ENCODE peak calls at places on chromosomes 16 and 17, in ten cellular contexts. One of them, this sample, is unnamed.

GRCh38 chr17:13513039-13513405 is 88.7 kb downstream of the HS3ST3A1 start:
- DNase-seq in CD8-positive, alpha-beta T cell: no peak
- DNase-seq in left ventricle myocardium inferior: no peak
- DNase-seq in body of pancreas: no peak
- DNase-seq in HFFc6: no peak
- DNase-seq in cardiac muscle cell: peak; percentile 75
- DNase-seq in heart left ventricle: peak; percentile 27
- DNase-seq in fibroblast of mammary gland: peak; percentile 72
- DNase-seq in AG09309: no peak
- DNase-seq in lung: no peak
- DNase-seq in this sample: no peak

GRCh38 chr17:58300336-58300735 is 19.6 kb upstream of the MPO start:
- DNase-seq in CD8-positive, alpha-beta T cell: no peak
- DNase-seq in left ventricle myocardium inferior: no peak
- DNase-seq in body of pancreas: no peak
- DNase-seq in HFFc6: no peak
- DNase-seq in cardiac muscle cell: no peak
- DNase-seq in heart left ventricle: no peak
- DNase-seq in fibroblast of mammary gland: no peak
- DNase-seq in AG09309: no peak
- DNase-seq in lung: no peak
- DNase-seq in this sample: no peak

GRCh38 chr16:67456383-67457140 is 24.4 kb downstream of the ATP6V0D1 start:
- DNase-seq in CD8-positive, alpha-beta T cell: no peak
- DNase-seq in left ventricle myocardium inferior: peak; percentile 72
- DNase-seq in body of pancreas: peak; percentile 60
- DNase-seq in HFFc6: peak; percentile 46
- DNase-seq in cardiac muscle cell: no peak
- DNase-seq in heart left ventricle: peak; percentile 54
- DNase-seq in fibroblast of mammary gland: peak; percentile 75
- DNase-seq in AG09309: peak; percentile 17
- DNase-seq in lung: peak; percentile 48
- DNase-seq in this sample: peak; percentile 22

GRCh38 chr17:54372071-54372720 is 528.5 kb upstream of the TOM1L1 start:
- DNase-seq in CD8-positive, alpha-beta T cell: no peak
- DNase-seq in left ventricle myocardium inferior: no peak
- DNase-seq in body of pancreas: no peak
- DNase-seq in HFFc6: no peak
- DNase-seq in cardiac muscle cell: peak; percentile 9
- DNase-seq in heart left ventricle: no peak
- DNase-seq in fibroblast of mammary gland: no peak
- DNase-seq in AG09309: no peak
- DNase-seq in lung: no peak
- DNase-seq in this sample: no peak

GRCh38 chr17:77774182-77774581 is 184.3 kb upstream of the TNRC6C start:
- DNase-seq in CD8-positive, alpha-beta T cell: no peak
- DNase-seq in left ventricle myocardium inferior: no peak
- DNase-seq in body of pancreas: no peak
- DNase-seq in HFFc6: no peak
- DNase-seq in cardiac muscle cell: no peak
- DNase-seq in heart left ventricle: no peak
- DNase-seq in fibroblast of mammary gland: no peak
- DNase-seq in AG09309: no peak
- DNase-seq in lung: no peak
- DNase-seq in this sample: no peak

GRCh38 chr17:8835106-8835505 is 32.4 kb downstream of the PIK3R6 start:
- DNase-seq in CD8-positive, alpha-beta T cell: no peak
- DNase-seq in left ventricle myocardium inferior: no peak
- DNase-seq in body of pancreas: no peak
- DNase-seq in HFFc6: no peak
- DNase-seq in cardiac muscle cell: no peak
- DNase-seq in heart left ventricle: no peak
- DNase-seq in fibroblast of mammary gland: no peak
- DNase-seq in AG09309: no peak
- DNase-seq in lung: no peak
- DNase-seq in this sample: no peak

GRCh38 chr17:80656590-80656989 is 112.0 kb downstream of the RPTOR start:
- DNase-seq in CD8-positive, alpha-beta T cell: no peak
- DNase-seq in left ventricle myocardium inferior: no peak
- DNase-seq in body of pancreas: no peak
- DNase-seq in HFFc6: no peak
- DNase-seq in cardiac muscle cell: no peak
- DNase-seq in heart left ventricle: no peak
- DNase-seq in fibroblast of mammary gland: no peak
- DNase-seq in AG09309: no peak
- DNase-seq in lung: no peak
- DNase-seq in this sample: no peak

GRCh38 chr17:66724581-66725341 is 110.2 kb upstream of the CACNG5 start:
- DNase-seq in CD8-positive, alpha-beta T cell: no peak
- DNase-seq in left ventricle myocardium inferior: peak; percentile 17
- DNase-seq in body of pancreas: no peak
- DNase-seq in HFFc6: no peak
- DNase-seq in cardiac muscle cell: no peak
- DNase-seq in heart left ventricle: peak; percentile 14
- DNase-seq in fibroblast of mammary gland: peak; percentile 53
- DNase-seq in AG09309: no peak
- DNase-seq in lung: no peak
- DNase-seq in this sample: peak; percentile 77

GRCh38 chr17:8701754-8702153 is 42.9 kb downstream of the CCDC42 start:
- DNase-seq in CD8-positive, alpha-beta T cell: no peak
- DNase-seq in left ventricle myocardium inferior: no peak
- DNase-seq in body of pancreas: no peak
- DNase-seq in HFFc6: no peak
- DNase-seq in cardiac muscle cell: no peak
- DNase-seq in heart left ventricle: no peak
- DNase-seq in fibroblast of mammary gland: no peak
- DNase-seq in AG09309: no peak
- DNase-seq in lung: no peak
- DNase-seq in this sample: no peak

GRCh38 chr16:55699616-55700015 is 43.8 kb downstream of the SLC6A2 start:
- DNase-seq in CD8-positive, alpha-beta T cell: no peak
- DNase-seq in left ventricle myocardium inferior: no peak
- DNase-seq in body of pancreas: no peak
- DNase-seq in HFFc6: no peak
- DNase-seq in cardiac muscle cell: no peak
- DNase-seq in heart left ventricle: no peak
- DNase-seq in fibroblast of mammary gland: no peak
- DNase-seq in AG09309: no peak
- DNase-seq in lung: no peak
- DNase-seq in this sample: no peak

GRCh38 chr16:86335266-86336172 is 174.8 kb upstream of the FOXF1 start:
- DNase-seq in CD8-positive, alpha-beta T cell: no peak
- DNase-seq in left ventricle myocardium inferior: no peak
- DNase-seq in body of pancreas: no peak
- DNase-seq in HFFc6: no peak
- DNase-seq in cardiac muscle cell: no peak
- DNase-seq in heart left ventricle: no peak
- DNase-seq in fibroblast of mammary gland: no peak
- DNase-seq in AG09309: no peak
- DNase-seq in lung: no peak
- DNase-seq in this sample: no peak

GRCh38 chr17:73599599-73599998 is 44.6 kb downstream of the SDK2 start:
- DNase-seq in CD8-positive, alpha-beta T cell: no peak
- DNase-seq in left ventricle myocardium inferior: no peak
- DNase-seq in body of pancreas: no peak
- DNase-seq in HFFc6: no peak
- DNase-seq in cardiac muscle cell: no peak
- DNase-seq in heart left ventricle: no peak
- DNase-seq in fibroblast of mammary gland: no peak
- DNase-seq in AG09309: no peak
- DNase-seq in lung: no peak
- DNase-seq in this sample: no peak

GRCh38 chr16:67431077-67431804 is at the start of gene HSD11B2:
- DNase-seq in CD8-positive, alpha-beta T cell: no peak
- DNase-seq in left ventricle myocardium inferior: peak; percentile 55
- DNase-seq in body of pancreas: peak; percentile 75
- DNase-seq in HFFc6: peak; percentile 41
- DNase-seq in cardiac muscle cell: peak; percentile 77
- DNase-seq in heart left ventricle: peak; percentile 30
- DNase-seq in fibroblast of mammary gland: no peak
- DNase-seq in AG09309: no peak
- DNase-seq in lung: peak; percentile 47
- DNase-seq in this sample: no peak

GRCh38 chr17:49480833-49481615 is 14.1 kb upstream of the NGFR start:
- DNase-seq in CD8-positive, alpha-beta T cell: no peak
- DNase-seq in left ventricle myocardium inferior: no peak
- DNase-seq in body of pancreas: no peak
- DNase-seq in HFFc6: no peak
- DNase-seq in cardiac muscle cell: no peak
- DNase-seq in heart left ventricle: no peak
- DNase-seq in fibroblast of mammary gland: no peak
- DNase-seq in AG09309: no peak
- DNase-seq in lung: no peak
- DNase-seq in this sample: no peak

GRCh38 chr17:49486012-49486641 is 9.0 kb upstream of the NGFR start:
- DNase-seq in CD8-positive, alpha-beta T cell: no peak
- DNase-seq in left ventricle myocardium inferior: peak; percentile 22
- DNase-seq in body of pancreas: no peak
- DNase-seq in HFFc6: no peak
- DNase-seq in cardiac muscle cell: peak; percentile 36
- DNase-seq in heart left ventricle: no peak
- DNase-seq in fibroblast of mammary gland: no peak
- DNase-seq in AG09309: no peak
- DNase-seq in lung: no peak
- DNase-seq in this sample: no peak

GRCh38 chr17:49483588-49484509 is 11.2 kb upstream of the NGFR start:
- DNase-seq in CD8-positive, alpha-beta T cell: no peak
- DNase-seq in left ventricle myocardium inferior: no peak
- DNase-seq in body of pancreas: no peak
- DNase-seq in HFFc6: no peak
- DNase-seq in cardiac muscle cell: no peak
- DNase-seq in heart left ventricle: no peak
- DNase-seq in fibroblast of mammary gland: no peak
- DNase-seq in AG09309: no peak
- DNase-seq in lung: no peak
- DNase-seq in this sample: no peak

GRCh38 chr17:49487202-49487601 is 7.9 kb upstream of the NGFR start:
- DNase-seq in CD8-positive, alpha-beta T cell: no peak
- DNase-seq in left ventricle myocardium inferior: no peak
- DNase-seq in body of pancreas: no peak
- DNase-seq in HFFc6: no peak
- DNase-seq in cardiac muscle cell: no peak
- DNase-seq in heart left ventricle: no peak
- DNase-seq in fibroblast of mammary gland: no peak
- DNase-seq in AG09309: no peak
- DNase-seq in lung: no peak
- DNase-seq in this sample: no peak

GRCh38 chr17:49482144-49482817 is 12.8 kb upstream of the NGFR start:
- DNase-seq in CD8-positive, alpha-beta T cell: no peak
- DNase-seq in left ventricle myocardium inferior: no peak
- DNase-seq in body of pancreas: no peak
- DNase-seq in HFFc6: peak; percentile 7
- DNase-seq in cardiac muscle cell: no peak
- DNase-seq in heart left ventricle: no peak
- DNase-seq in fibroblast of mammary gland: peak; percentile 42
- DNase-seq in AG09309: no peak
- DNase-seq in lung: no peak
- DNase-seq in this sample: no peak
- TF ChIP-seq CTCF in CD8-positive, alpha-beta T cell: no peak
- TF ChIP-seq CTCF in left ventricle myocardium inferior: no peak
- TF ChIP-seq CTCF in body of pancreas: no peak
- TF ChIP-seq CTCF in HFFc6: no peak
- TF ChIP-seq CTCF in cardiac muscle cell: no peak
- TF ChIP-seq CTCF in heart left ventricle: no peak
- TF ChIP-seq CTCF in fibroblast of mammary gland: no peak
- TF ChIP-seq CTCF in AG09309: no peak
- TF ChIP-seq CTCF in lung: no peak
- TF ChIP-seq CTCF in this sample: no peak

DNA sequence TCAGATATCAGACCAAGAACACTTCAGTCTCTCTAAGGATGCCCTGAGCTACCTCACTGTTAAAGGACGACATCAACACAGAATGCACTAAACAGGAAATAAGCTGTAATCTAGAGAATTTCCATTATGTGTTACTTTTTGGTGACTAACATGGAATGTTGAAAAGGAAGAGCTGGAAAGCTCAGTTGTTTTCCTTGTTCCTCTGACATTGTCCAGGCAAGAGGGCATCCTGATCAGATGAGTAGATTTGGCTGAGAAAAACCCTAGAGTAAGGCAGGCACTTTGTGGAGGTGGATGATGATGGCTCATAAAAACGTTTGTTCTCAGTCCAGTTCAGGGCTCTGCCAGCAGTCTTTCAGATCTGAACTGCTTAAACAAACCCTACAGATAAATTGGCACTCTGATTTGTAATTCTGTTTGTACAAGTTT is 34.0 kb downstream of the DGKE start:
- DNase-seq in CD8-positive, alpha-beta T cell: no peak
- DNase-seq in left ventricle myocardium inferior: no peak
- DNase-seq in body of pancreas: no peak
- DNase-seq in HFFc6: peak; percentile 79
- DNase-seq in cardiac muscle cell: no peak
- DNase-seq in heart left ventricle: no peak
- DNase-seq in fibroblast of mammary gland: peak; percentile 70
- DNase-seq in AG09309: no peak
- DNase-seq in lung: no peak
- DNase-seq in this sample: no peak
- TF ChIP-seq CTCF in CD8-positive, alpha-beta T cell: no peak
- TF ChIP-seq CTCF in left ventricle myocardium inferior: no peak
- TF ChIP-seq CTCF in body of pancreas: no peak
- TF ChIP-seq CTCF in HFFc6: no peak
- TF ChIP-seq CTCF in cardiac muscle cell: no peak
- TF ChIP-seq CTCF in heart left ventricle: no peak
- TF ChIP-seq CTCF in fibroblast of mammary gland: no peak
- TF ChIP-seq CTCF in AG09309: no peak
- TF ChIP-seq CTCF in lung: no peak
- TF ChIP-seq CTCF in this sample: no peak

DNA sequence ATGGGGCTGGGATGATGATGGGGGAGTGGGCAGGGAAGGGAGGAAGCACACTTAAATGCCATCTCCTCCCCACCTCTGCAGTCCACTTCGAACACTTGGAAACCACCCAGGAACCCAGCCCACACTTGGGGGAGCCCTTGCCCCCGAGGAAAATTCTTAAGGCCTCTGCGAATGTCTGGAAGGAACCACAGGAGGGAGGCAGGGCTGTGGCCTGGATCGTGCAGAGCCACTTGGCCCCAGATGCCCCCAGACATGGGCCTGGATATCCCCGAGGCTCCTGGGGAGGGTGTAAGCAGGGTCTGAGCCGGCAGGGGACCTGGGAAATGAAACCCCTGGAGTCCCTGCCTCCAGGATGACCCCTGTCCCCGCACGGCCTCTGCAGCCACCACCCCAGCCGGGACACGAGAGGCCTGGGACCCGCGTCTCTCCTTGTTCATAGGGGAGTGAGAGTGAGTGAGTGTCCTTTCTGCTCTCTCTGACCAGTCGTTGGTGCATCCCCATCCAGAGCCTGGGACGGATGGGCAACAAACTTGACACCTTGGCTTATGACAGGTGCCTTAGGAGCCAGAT is 11.8 kb upstream of the MTSS2 start:
- DNase-seq in CD8-positive, alpha-beta T cell: no peak
- DNase-seq in left ventricle myocardium inferior: no peak
- DNase-seq in body of pancreas: no peak
- DNase-seq in HFFc6: no peak
- DNase-seq in cardiac muscle cell: no peak
- DNase-seq in heart left ventricle: no peak
- DNase-seq in fibroblast of mammary gland: no peak
- DNase-seq in AG09309: no peak
- DNase-seq in lung: no peak
- DNase-seq in this sample: peak; percentile 49
- TF ChIP-seq CTCF in CD8-positive, alpha-beta T cell: no peak
- TF ChIP-seq CTCF in left ventricle myocardium inferior: no peak
- TF ChIP-seq CTCF in body of pancreas: no peak
- TF ChIP-seq CTCF in HFFc6: peak; percentile 22
- TF ChIP-seq CTCF in cardiac muscle cell: no peak
- TF ChIP-seq CTCF in heart left ventricle: peak; percentile 5
- TF ChIP-seq CTCF in fibroblast of mammary gland: no peak
- TF ChIP-seq CTCF in AG09309: peak; percentile 27
- TF ChIP-seq CTCF in lung: no peak
- TF ChIP-seq CTCF in this sample: peak; percentile 10

GRCh38 chr17:65389426-65389825 is 172.0 kb downstream of the AXIN2 start:
- DNase-seq in CD8-positive, alpha-beta T cell: no peak
- DNase-seq in left ventricle myocardium inferior: no peak
- DNase-seq in body of pancreas: no peak
- DNase-seq in HFFc6: peak; percentile 30
- DNase-seq in cardiac muscle cell: no peak
- DNase-seq in heart left ventricle: no peak
- DNase-seq in fibroblast of mammary gland: peak; percentile 68
- DNase-seq in AG09309: peak; percentile 10
- DNase-seq in lung: no peak
- DNase-seq in this sample: no peak
- TF ChIP-seq CTCF in CD8-positive, alpha-beta T cell: no peak
- TF ChIP-seq CTCF in left ventricle myocardium inferior: no peak
- TF ChIP-seq CTCF in body of pancreas: no peak
- TF ChIP-seq CTCF in HFFc6: no peak
- TF ChIP-seq CTCF in cardiac muscle cell: no peak
- TF ChIP-seq CTCF in heart left ventricle: no peak
- TF ChIP-seq CTCF in fibroblast of mammary gland: no peak
- TF ChIP-seq CTCF in AG09309: no peak
- TF ChIP-seq CTCF in lung: no peak
- TF ChIP-seq CTCF in this sample: no peak

This sample was measured in astrocyte of the cerebellum.